ENCODE peak calls at places on chromosomes 12 and 14, in ten cellular contexts. I, F, N, D, E, M, J, H, T and K are unnamed samples.

GRCh38 chr12:15592934-15593333 is 196.3 kb downstream of the EPS8 start:
- DNase-seq in I (peak), F (no peak), N (no peak), D (no peak), E (no peak), M (no peak), J (no peak), H (no peak), T (no peak), K (no peak)

GRCh38 chr12:38159092-38159551 is 157.5 kb upstream of the ALG10B start:
- DNase-seq in I (no peak), F (no peak), N (no peak), D (no peak), E (no peak), M (no peak), J (no peak), H (no peak), T (no peak), K (no peak)

GRCh38 chr12:20369164-20370000 is 1.0 kb downstream of the PDE3A start:
- DNase-seq in I (peak), F (peak), N (no peak), D (peak), E (peak), M (no peak), J (peak), H (peak), T (peak), K (no peak)

GRCh38 chr12:6376079-6376941 is 947 bp upstream of the SCNN1A start:
- DNase-seq in I (peak), F (peak), N (no peak), D (no peak), E (no peak), M (no peak), J (peak), H (peak), T (peak), K (no peak)

GRCh38 chr12:124588689-124589318 is 21.4 kb upstream of the NCOR2 start:
- DNase-seq in I (peak), F (no peak), N (no peak), D (no peak), E (no peak), M (no peak), J (peak), H (no peak), T (peak), K (no peak)

GRCh38 chr12:47744005-47744651 is 14.6 kb downstream of the RAPGEF3 start:
- DNase-seq in I (no peak), F (no peak), N (peak), D (no peak), E (peak), M (peak), J (no peak), H (peak), T (no peak), K (no peak)

GRCh38 chr12:121792607-121793500 is 634 bp downstream of the RHOF start:
- DNase-seq in I (no peak), F (peak), N (no peak), D (no peak), E (peak), M (peak), J (no peak), H (peak), T (no peak), K (no peak)

GRCh38 chr14:85187521-85187920 is 342.4 kb upstream of the FLRT2 start:
- DNase-seq in I (no peak), F (no peak), N (no peak), D (no peak), E (no peak), M (no peak), J (no peak), H (no peak), T (no peak), K (no peak)

GRCh38 chr14:99755629-99756603 is 37.3 kb upstream of the EML1 start:
- DNase-seq in I (peak), F (peak), N (no peak), D (no peak), E (peak), M (no peak), J (peak), H (peak), T (peak), K (no peak)

GRCh38 chr12:69096669-69097364 is 142.6 kb upstream of the CPSF6 start:
- DNase-seq in I (no peak), F (no peak), N (no peak), D (no peak), E (no peak), M (no peak), J (no peak), H (no peak), T (peak), K (no peak)

GRCh38 chr12:44117368-44117767 is 281.5 kb downstream of the TMEM117 start:
- DNase-seq in I (no peak), F (no peak), N (no peak), D (no peak), E (no peak), M (peak), J (no peak), H (no peak), T (peak), K (no peak)

GRCh38 chr12:120089105-120089504 is 27.4 kb downstream of the RAB35 start:
- DNase-seq in I (peak), F (peak), N (no peak), D (no peak), E (no peak), M (no peak), J (no peak), H (no peak), T (no peak), K (no peak)

GRCh38 chr14:58368951-58369350 is 26.8 kb upstream of the TOMM20L start:
- DNase-seq in I (no peak), F (no peak), N (no peak), D (no peak), E (no peak), M (no peak), J (no peak), H (no peak), T (peak), K (no peak)

GRCh38 chr12:132711169-132711843 is 664 bp downstream of the PGAM5 start:
- DNase-seq in I (peak), F (no peak), N (no peak), D (no peak), E (no peak), M (peak), J (no peak), H (peak), T (peak), K (no peak)

GRCh38 chr12:62799126-62799736 is 135.7 kb downstream of the PPM1H start:
- DNase-seq in I (peak), F (no peak), N (peak), D (no peak), E (no peak), M (peak), J (peak), H (peak), T (peak), K (no peak)

GRCh38 chr14:31964979-31965734 is 111.9 kb upstream of the ARHGAP5 start:
- DNase-seq in I (peak), F (peak), N (no peak), D (no peak), E (no peak), M (no peak), J (no peak), H (no peak), T (no peak), K (no peak)

GRCh38 chr14:77882098-77882497 is 82.2 kb downstream of the ADCK1 start:
- DNase-seq in I (no peak), F (no peak), N (no peak), D (no peak), E (no peak), M (no peak), J (no peak), H (peak), T (peak), K (no peak)

GRCh38 chr12:112826011-112826410 is 34.5 kb downstream of the RPH3A start:
- DNase-seq in I (no peak), F (no peak), N (no peak), D (no peak), E (no peak), M (no peak), J (no peak), H (no peak), T (no peak), K (no peak)

GRCh38 chr14:88168498-88169165 is 154.4 kb downstream of the KCNK10 start:
- DNase-seq in I (peak), F (no peak), N (peak), D (no peak), E (no peak), M (peak), J (no peak), H (peak), T (peak), K (no peak)

GRCh38 chr14:71324767-71325272 is 417.6 kb downstream of the PCNX1 start:
- DNase-seq in I (no peak), F (no peak), N (no peak), D (no peak), E (no peak), M (peak), J (no peak), H (peak), T (no peak), K (no peak)

GRCh38 chr12:10331642-10332239 is 24.1 kb downstream of the KLRD1 start:
- DNase-seq in I (peak), F (no peak), N (peak), D (no peak), E (no peak), M (peak), J (no peak), H (peak), T (peak), K (no peak)

GRCh38 chr14:33254876-33255275 is 316.2 kb downstream of the NPAS3 start:
- DNase-seq in I (peak), F (no peak), N (no peak), D (no peak), E (no peak), M (no peak), J (no peak), H (no peak), T (no peak), K (no peak)

GRCh38 chr14:79074501-79074900 is 904.3 kb downstream of the NRXN3 start:
- DNase-seq in I (no peak), F (no peak), N (no peak), D (no peak), E (no peak), M (no peak), J (no peak), H (no peak), T (no peak), K (no peak)

GRCh38 chr12:88574278-88574677 is 6.0 kb downstream of the KITLG start:
- DNase-seq in I (no peak), F (peak), N (no peak), D (no peak), E (no peak), M (no peak), J (peak), H (no peak), T (peak), K (no peak)

GRCh38 chr12:93569301-93569655 is 3.2 kb upstream of the SOCS2 start:
- DNase-seq in I (no peak), F (no peak), N (no peak), D (no peak), E (no peak), M (no peak), J (no peak), H (no peak), T (no peak), K (no peak)

GRCh38 chr14:28784262-28785021 is 17.9 kb downstream of the FOXG1 start:
- DNase-seq in I (no peak), F (no peak), N (no peak), D (no peak), E (no peak), M (no peak), J (no peak), H (no peak), T (no peak), K (no peak)

GRCh38 chr12:126668961-126669360 is 1598.0 kb upstream of the TMEM132C start:
- DNase-seq in I (no peak), F (no peak), N (no peak), D (no peak), E (no peak), M (no peak), J (no peak), H (no peak), T (peak), K (no peak)

GRCh38 chr12:104825408-104825807 is 132.7 kb downstream of the SLC41A2 start:
- DNase-seq in I (peak), F (no peak), N (no peak), D (no peak), E (no peak), M (peak), J (no peak), H (no peak), T (peak), K (no peak)

GRCh38 chr12:68495666-68496065 is 115.0 kb upstream of the RAP1B start:
- DNase-seq in I (peak), F (no peak), N (no peak), D (no peak), E (no peak), M (no peak), J (no peak), H (peak), T (peak), K (no peak)

GRCh38 chr14:71803539-71804260 is 128.5 kb upstream of the RGS6 start:
- DNase-seq in I (no peak), F (no peak), N (no peak), D (no peak), E (no peak), M (no peak), J (no peak), H (no peak), T (peak), K (no peak)

GRCh38 chr12:124125472-124125871 is 152.5 kb downstream of the ZNF664 start:
- DNase-seq in I (no peak), F (no peak), N (no peak), D (peak), E (no peak), M (peak), J (no peak), H (no peak), T (no peak), K (peak)

GRCh38 chr14:34203271-34203722 is 252.4 kb upstream of the EGLN3 start:
- DNase-seq in I (no peak), F (no peak), N (no peak), D (no peak), E (no peak), M (no peak), J (no peak), H (no peak), T (peak), K (no peak)

GRCh38 chr12:116784238-116784612 is 46.1 kb downstream of the RNFT2 start:
- DNase-seq in I (no peak), F (no peak), N (no peak), D (no peak), E (no peak), M (peak), J (no peak), H (no peak), T (no peak), K (no peak)

GRCh38 chr12:79690156-79690605 is 583 bp downstream of the PAWR start:
- DNase-seq in I (no peak), F (peak), N (peak), D (no peak), E (peak), M (peak), J (peak), H (no peak), T (peak), K (no peak)

GRCh38 chr12:46872135-46872534 is 46.3 kb upstream of the SLC38A4 start:
- DNase-seq in I (peak), F (no peak), N (no peak), D (no peak), E (no peak), M (no peak), J (no peak), H (no peak), T (no peak), K (no peak)

GRCh38 chr14:103862393-103862782 is 15.0 kb upstream of the PPP1R13B start:
- DNase-seq in I (peak), F (no peak), N (no peak), D (no peak), E (no peak), M (peak), J (no peak), H (no peak), T (no peak), K (no peak)

GRCh38 chr12:8081921-8082577 is at the start of gene NECAP1:
- DNase-seq in I (peak), F (peak), N (peak), D (peak), E (peak), M (peak), J (peak), H (peak), T (peak), K (peak)

GRCh38 chr12:8088574-8088973 is 6.5 kb downstream of the NECAP1 start:
- DNase-seq in I (no peak), F (no peak), N (peak), D (no peak), E (no peak), M (peak), J (no peak), H (no peak), T (no peak), K (no peak)

GRCh38 chr12:8089718-8090117 is 7.6 kb downstream of the NECAP1 start:
- DNase-seq in I (no peak), F (no peak), N (no peak), D (no peak), E (no peak), M (no peak), J (no peak), H (no peak), T (no peak), K (no peak)

GRCh38 chr12:8087666-8088065 is 5.6 kb downstream of the NECAP1 start:
- DNase-seq in I (no peak), F (no peak), N (peak), D (no peak), E (no peak), M (peak), J (no peak), H (no peak), T (no peak), K (no peak)
- H3K4me3 ChIP-seq in I (no peak), F (no peak), N (peak), D (no peak), E (no peak), M (peak), J (no peak), H (no peak), T (no peak), K (peak)

DNA sequence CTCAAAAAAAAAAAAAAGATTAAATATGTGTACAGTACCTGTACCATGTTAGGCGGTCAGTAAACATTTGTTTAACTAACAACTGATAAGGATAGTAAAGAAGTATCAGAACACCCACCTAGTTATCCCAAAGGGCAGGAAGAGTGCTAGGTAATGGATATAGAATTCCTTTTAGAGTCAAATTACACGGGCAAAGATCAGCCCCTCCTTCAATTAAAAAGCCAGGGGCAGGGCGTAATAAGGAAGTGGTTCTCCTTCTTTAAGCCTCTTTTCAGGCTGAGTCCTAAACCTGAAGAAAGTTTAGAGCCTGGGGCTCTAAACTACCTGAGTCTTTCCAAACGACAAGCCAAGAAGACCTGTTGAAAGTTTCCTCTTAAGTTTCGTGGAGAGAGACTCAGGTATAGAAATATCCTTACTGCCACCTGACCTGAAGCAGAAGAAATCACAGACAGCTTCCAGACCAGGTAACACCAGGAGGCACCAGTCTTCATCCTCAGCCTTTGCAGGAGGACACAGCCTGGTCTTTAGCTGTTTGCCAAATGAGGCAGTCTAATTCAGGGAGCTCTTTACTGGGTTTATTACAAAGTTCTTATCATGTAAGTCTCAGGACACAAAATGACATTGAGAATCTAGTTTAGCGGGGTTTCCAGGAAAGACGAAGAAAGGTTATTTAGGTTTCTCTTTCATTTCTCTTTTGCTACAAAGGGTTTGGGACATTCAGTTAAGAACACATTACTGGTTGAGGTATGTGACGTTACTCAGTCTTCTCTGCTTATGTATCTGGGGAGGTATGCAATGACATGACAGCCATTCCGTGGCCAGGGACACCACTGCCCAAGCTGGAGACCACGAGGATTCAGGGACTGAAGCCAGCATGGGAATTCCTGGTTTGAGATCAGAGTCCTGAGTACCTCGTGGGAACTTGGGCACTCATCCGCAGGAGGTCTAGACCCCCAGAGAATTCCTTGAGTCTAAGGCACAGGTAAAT is at the start of gene BCL2L14:
- DNase-seq in I (no peak), F (no peak), N (peak), D (no peak), E (no peak), M (peak), J (no peak), H (peak), T (peak), K (no peak)
- H3K4me3 ChIP-seq in I (no peak), F (no peak), N (peak), D (peak), E (peak), M (peak), J (no peak), H (peak), T (no peak), K (peak)

GRCh38 chr14:95156153-95156764 is 1.1 kb downstream of the DICER1 start:
- DNase-seq in I (peak), F (no peak), N (peak), D (no peak), E (no peak), M (peak), J (no peak), H (no peak), T (peak), K (no peak)

GRCh38 chr14:95157195-95157986 is at the start of gene DICER1:
- DNase-seq in I (peak), F (peak), N (peak), D (peak), E (peak), M (peak), J (peak), H (peak), T (peak), K (peak)

GRCh38 chr14:95156765-95157194 is 549 bp downstream of the DICER1 start:
- DNase-seq in I (peak), F (peak), N (peak), D (peak), E (peak), M (peak), J (peak), H (peak), T (peak), K (no peak)

GRCh38 chr14:95153866-95154265 is 3.5 kb downstream of the DICER1 start:
- DNase-seq in I (no peak), F (no peak), N (no peak), D (no peak), E (no peak), M (no peak), J (no peak), H (no peak), T (no peak), K (no peak)

GRCh38 chr14:95155044-95155443 is 2.3 kb downstream of the DICER1 start:
- DNase-seq in I (no peak), F (no peak), N (no peak), D (no peak), E (no peak), M (no peak), J (no peak), H (no peak), T (no peak), K (no peak)
- H3K4me3 ChIP-seq in I (no peak), F (no peak), N (no peak), D (peak), E (no peak), M (no peak), J (no peak), H (no peak), T (peak), K (no peak)

GRCh38 chr14:91898256-91898843 is 31.0 kb upstream of the TC2N start:
- DNase-seq in I (peak), F (no peak), N (no peak), D (no peak), E (no peak), M (no peak), J (no peak), H (no peak), T (peak), K (no peak)

GRCh38 chr14:91899777-91900176 is 32.4 kb upstream of the TC2N start:
- DNase-seq in I (no peak), F (no peak), N (no peak), D (no peak), E (no peak), M (no peak), J (no peak), H (no peak), T (peak), K (no peak)

GRCh38 chr14:91899213-91899612 is 31.9 kb upstream of the TC2N start:
- DNase-seq in I (no peak), F (no peak), N (no peak), D (no peak), E (peak), M (peak), J (no peak), H (no peak), T (no peak), K (no peak)

GRCh38 chr14:91896419-91896818 is 29.1 kb upstream of the TC2N start:
- DNase-seq in I (no peak), F (no peak), N (no peak), D (no peak), E (no peak), M (no peak), J (no peak), H (no peak), T (no peak), K (no peak)

DNA sequence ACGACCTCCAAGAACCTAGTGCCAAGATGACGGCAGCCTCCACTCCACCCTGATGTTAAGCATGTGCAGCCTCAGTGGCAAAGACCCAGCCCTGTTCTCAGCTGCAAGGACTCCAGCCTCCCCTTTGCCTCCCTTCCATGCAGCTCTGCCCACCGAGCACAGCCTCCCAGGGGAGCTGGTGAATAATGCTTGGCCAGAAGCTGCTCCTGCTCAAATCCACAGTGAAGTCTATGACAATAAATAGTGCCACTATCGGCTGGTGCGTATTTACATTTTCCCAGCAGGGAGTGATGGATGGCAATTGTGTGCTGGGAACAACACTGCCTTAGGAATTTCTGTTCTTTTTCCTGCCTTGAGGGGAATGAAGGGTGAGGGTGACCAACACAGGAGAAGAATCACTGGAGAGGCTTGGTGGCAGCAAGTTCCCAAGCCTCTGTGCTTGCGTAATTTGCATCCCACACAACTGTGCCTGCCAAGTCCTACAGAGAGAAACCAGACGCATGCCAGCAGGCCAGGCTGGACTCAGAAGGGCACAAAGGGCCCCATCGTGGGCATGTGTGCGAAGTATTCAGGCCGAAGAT is 29.9 kb upstream of the TC2N start:
- DNase-seq in I (peak), F (no peak), N (no peak), D (no peak), E (peak), M (no peak), J (peak), H (no peak), T (peak), K (no peak)
- H3K4me3 ChIP-seq in I (no peak), F (no peak), N (no peak), D (no peak), E (no peak), M (no peak), J (no peak), H (no peak), T (peak), K (no peak)